ENCODE peak calls at places on chromosomes 5 and 9, in six cellular contexts. L is esophagus squamous epithelium, M is neural progenitor cell, A is mucosa of descending colon, S is Caco-2, W is WERI-Rb-1. U is an unnamed sample. For H3K9me3, the result is how much of the 10 kb centered on the place peaks cover.

GRCh38 chr9:27379311-27380236 is 82.6 kb upstream of the EQTN start:
- DNase-seq in M (no peak), W (no peak), A (peak), S (peak), L (no peak), U (no peak)

GRCh38 chr9:118734696-118735095 is 634.5 kb downstream of the BRINP1 start:
- DNase-seq in L (no peak), W (no peak), A (no peak), S (no peak), M (no peak), U (no peak)

GRCh38 chr9:27499481-27499880 is 24.6 kb upstream of the IFNK start:
- DNase-seq in S (no peak), M (no peak), L (no peak), W (no peak), A (no peak), U (no peak)

GRCh38 chr9:133604214-133604613 is 5.0 kb downstream of the FAM163B start:
- DNase-seq in L (no peak), W (peak), M (no peak), A (no peak), S (no peak), U (peak)

GRCh38 chr5:56319281-56320242 is 86.4 kb upstream of the ANKRD55 start:
- DNase-seq in M (no peak), W (no peak), L (no peak), S (no peak), A (peak), U (peak)

GRCh38 chr9:137044502-137045177 is 1.3 kb downstream of the NPDC1 start:
- DNase-seq in L (no peak), A (peak), M (no peak), W (no peak), S (no peak), U (no peak)

GRCh38 chr9:37904647-37905505 is 949 bp upstream of the SLC25A51 start:
- DNase-seq in A (no peak), M (no peak), W (peak), S (no peak), L (no peak), U (no peak)

GRCh38 chr5:132807163-132807838 is 5.8 kb upstream of the SOWAHA start:
- DNase-seq in S (peak), M (peak), A (peak), L (no peak), W (peak), U (peak)

GRCh38 chr9:87569008-87569908 is 71.6 kb downstream of the DAPK1 start:
- DNase-seq in S (peak), L (no peak), W (peak), M (peak), A (no peak), U (peak)

GRCh38 chr9:123003467-123003866 is 30.0 kb upstream of the GPR21 start:
- DNase-seq in S (no peak), W (no peak), A (no peak), M (no peak), L (no peak), U (no peak)

GRCh38 chr5:149134778-149135169 is 6.5 kb upstream of the ABLIM3 start:
- DNase-seq in W (no peak), M (no peak), A (no peak), L (no peak), S (no peak), U (no peak)

GRCh38 chr5:137360607-137361006 is 138.5 kb downstream of the SPOCK1 start:
- DNase-seq in L (no peak), S (no peak), A (no peak), M (no peak), W (no peak), U (no peak)

GRCh38 chr5:2044041-2044440 is 161.3 kb upstream of the IRX4 start:
- DNase-seq in M (no peak), A (no peak), W (no peak), S (no peak), L (no peak), U (no peak)

GRCh38 chr9:134367796-134368490 is 41.7 kb downstream of the RXRA start:
- DNase-seq in M (peak), A (no peak), W (peak), S (peak), L (no peak), U (peak)

GRCh38 chr5:27818888-27819287 is 780.5 kb upstream of the CDH9 start:
- DNase-seq in W (no peak), A (no peak), L (no peak), M (no peak), S (no peak), U (no peak)

GRCh38 chr5:168477060-168477459 is 9.2 kb upstream of the RARS1 start:
- DNase-seq in M (no peak), W (no peak), A (no peak), L (no peak), S (peak), U (no peak)

GRCh38 chr9:114988962-114989599 is 58.7 kb upstream of the TNFSF8 start:
- DNase-seq in S (no peak), L (no peak), A (no peak), M (no peak), W (no peak), U (no peak)

GRCh38 chr9:74218374-74219063 is 278.6 kb upstream of the RORB start:
- DNase-seq in A (no peak), W (no peak), S (no peak), M (no peak), L (no peak), U (no peak)

GRCh38 chr9:95045751-95046150 is 271.8 kb downstream of the FANCC start:
- DNase-seq in M (peak), W (no peak), S (no peak), L (no peak), A (no peak), U (no peak)

GRCh38 chr9:131366745-131367401 is 27.0 kb upstream of the PRRC2B start:
- DNase-seq in A (no peak), S (peak), W (peak), M (peak), L (no peak), U (peak)

GRCh38 chr9:77756449-77756848 is 108.3 kb upstream of the GNA14 start:
- DNase-seq in S (no peak), M (no peak), A (no peak), L (no peak), W (no peak), U (no peak)

GRCh38 chr5:74314906-74315305 is 325.6 kb downstream of the ENC1 start:
- DNase-seq in A (no peak), S (peak), M (no peak), W (no peak), L (no peak), U (no peak)

GRCh38 chr5:144315994-144316634 is 145.4 kb downstream of the KCTD16 start:
- DNase-seq in L (no peak), W (no peak), A (peak), M (no peak), S (peak), U (no peak)

GRCh38 chr5:151082976-151083651 is 2.3 kb upstream of the TNIP1 start:
- DNase-seq in S (no peak), L (no peak), A (peak), M (no peak), W (no peak), U (no peak)

GRCh38 chr5:68187268-68188055 is 28.1 kb upstream of the PIK3R1 start:
- DNase-seq in W (no peak), L (no peak), S (no peak), A (no peak), M (peak), U (no peak)

GRCh38 chr5:52989025-52989780 is at the start of gene ITGA2:
- DNase-seq in S (peak), W (peak), M (peak), A (peak), L (no peak), U (peak)

GRCh38 chr5:151382576-151382975 is 35.2 kb upstream of the SLC36A2 start:
- DNase-seq in L (no peak), A (no peak), M (no peak), S (no peak), W (no peak), U (no peak)

GRCh38 chr5:128427901-128428300 is 110.1 kb downstream of the FBN2 start:
- DNase-seq in A (no peak), M (no peak), S (no peak), W (no peak), L (no peak), U (no peak)

GRCh38 chr9:113456235-113456634 is 7.3 kb upstream of the RGS3 start:
- DNase-seq in L (no peak), A (no peak), M (no peak), S (no peak), W (no peak), U (no peak)

GRCh38 chr5:1783214-1783551 is 16.5 kb downstream of the MRPL36 start:
- DNase-seq in M (no peak), W (no peak), L (no peak), A (no peak), S (no peak), U (no peak)

GRCh38 chr9:107489144-107489673 is 360 bp downstream of the KLF4 start:
- DNase-seq in W (no peak), M (no peak), A (no peak), S (no peak), L (no peak), U (no peak)

GRCh38 chr5:145244788-145245187 is 590.4 kb downstream of the PRELID2 start:
- DNase-seq in A (no peak), M (no peak), W (no peak), S (no peak), L (no peak), U (no peak)

GRCh38 chr5:124867064-124867707 is 120.7 kb upstream of the ZNF608 start:
- DNase-seq in W (no peak), M (no peak), A (no peak), L (no peak), S (no peak), U (no peak)

GRCh38 chr5:89342106-89342876 is 459.3 kb upstream of the MEF2C start:
- DNase-seq in A (no peak), W (no peak), S (no peak), M (no peak), L (no peak), U (no peak)

GRCh38 chr5:80364892-80365291 is 43.0 kb upstream of the ZFYVE16 start:
- DNase-seq in W (no peak), M (no peak), A (no peak), S (no peak), L (no peak), U (no peak)

GRCh38 chr5:173671121-173671949 is 54.9 kb upstream of the BOD1 start:
- DNase-seq in M (no peak), A (no peak), W (no peak), L (no peak), S (no peak), U (peak)
- TF ChIP-seq CTCF in M (no peak), A (no peak), W (no peak), L (no peak), S (no peak), U (no peak)

GRCh38 chr5:38258037-38258318 is 381 bp upstream of the EGFLAM start:
- DNase-seq in S (no peak), W (no peak), M (no peak), A (no peak), L (no peak), U (no peak)
- H3K4me3 ChIP-seq in S (peak), W (peak), M (peak), A (no peak), L (peak), U (peak)

GRCh38 chr5:17839848-17840247 is 205.6 kb downstream of the TAF11L14 start:
- DNase-seq in A (no peak), M (no peak), S (no peak), L (no peak), W (no peak), U (no peak)

GRCh38 chr5:17838506-17838905 is 204.2 kb downstream of the TAF11L14 start:
- DNase-seq in M (no peak), W (peak), A (no peak), S (no peak), L (no peak), U (no peak)

GRCh38 chr5:17833336-17833735 is 199.1 kb downstream of the TAF11L14 start:
- DNase-seq in L (no peak), A (no peak), W (no peak), M (peak), S (no peak), U (no peak)

DNA sequence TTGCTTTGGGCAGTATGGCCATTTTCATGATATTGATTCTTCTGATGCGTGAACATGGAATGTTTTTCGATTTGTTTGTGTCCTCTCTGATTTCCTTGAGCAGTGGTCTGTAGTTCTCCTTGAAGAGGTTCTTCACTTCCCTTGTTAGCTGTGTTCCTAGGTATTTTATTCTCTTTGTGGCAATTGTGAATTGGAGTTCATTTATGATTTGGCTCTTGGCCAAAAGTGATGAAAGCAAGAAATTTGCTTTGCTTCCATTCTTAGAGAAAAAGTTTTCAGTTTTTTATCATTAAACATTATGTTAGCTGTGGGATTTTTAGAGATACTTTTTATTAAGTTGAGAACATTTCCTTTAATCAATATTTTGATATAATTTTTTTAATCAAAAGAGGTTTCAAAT is 203.5 kb downstream of the TAF11L14 start:
- DNase-seq in M (no peak), W (no peak), L (no peak), A (no peak), S (no peak), U (no peak)
- H3K9me3 ChIP-seq in M (under half), W (under half), L (under half), A (under half), S (under half), U (under half)

DNA sequence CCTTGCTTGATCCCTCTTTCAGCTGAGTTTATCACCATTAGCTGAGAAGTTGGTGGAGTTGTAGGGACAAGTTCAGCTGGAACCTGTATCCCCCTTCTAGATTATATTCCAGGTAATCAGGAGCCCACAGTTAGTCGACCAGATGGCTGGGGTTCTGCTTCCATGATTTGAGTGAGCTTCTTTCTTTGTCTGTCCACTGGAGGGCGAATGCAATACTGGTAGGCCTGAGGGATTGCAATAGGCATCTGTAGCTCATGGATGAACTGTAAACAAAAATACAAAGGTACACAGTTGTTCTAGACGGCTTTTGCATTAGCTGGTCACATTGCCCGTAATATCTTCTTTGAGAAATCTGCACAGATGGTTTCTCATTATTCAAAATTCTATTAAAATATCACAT is 88.9 kb downstream of the PCSK5 start:
- DNase-seq in L (no peak), W (peak), A (no peak), M (no peak), S (no peak), U (peak)
- TF ChIP-seq CTCF in L (peak), W (peak), A (no peak), M (peak), S (no peak), U (peak)

GRCh38 chr5:113989913-113990305 is 372.0 kb upstream of the KCNN2 start:
- DNase-seq in L (no peak), W (no peak), A (no peak), M (no peak), S (no peak), U (no peak)
- H3K4me3 ChIP-seq in L (no peak), W (no peak), A (no peak), M (no peak), S (no peak), U (no peak)

GRCh38 chr5:166722939-166723338 is 1568.5 kb upstream of the WWC1 start:
- DNase-seq in W (no peak), M (no peak), S (no peak), A (no peak), L (no peak), U (no peak)

GRCh38 chr5:166725585-166725984 is 1565.9 kb upstream of the WWC1 start:
- DNase-seq in M (no peak), W (no peak), A (no peak), L (no peak), S (no peak), U (no peak)

GRCh38 chr5:166724284-166724683 is 1567.2 kb upstream of the WWC1 start:
- DNase-seq in L (no peak), W (no peak), M (no peak), A (no peak), S (no peak), U (no peak)

DNA sequence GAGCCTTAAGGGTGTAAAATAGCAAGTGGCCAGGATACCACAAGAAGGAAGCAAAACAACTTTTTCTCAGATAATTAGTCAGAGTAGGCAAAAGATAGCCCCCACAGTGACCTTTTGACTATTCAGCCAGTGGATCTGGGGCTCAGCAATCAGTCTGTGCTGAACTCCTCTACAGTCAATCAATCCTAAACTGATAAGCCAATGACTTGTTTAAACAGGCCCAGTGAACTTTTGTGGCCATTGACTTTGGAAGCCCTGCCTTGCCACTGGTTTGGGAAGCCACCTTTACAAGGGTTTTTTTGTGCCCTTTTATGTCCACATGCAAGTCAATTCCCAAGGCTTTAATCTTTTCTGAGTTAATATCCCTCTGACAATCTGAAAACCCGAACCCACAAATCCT is 1565.0 kb upstream of the WWC1 start:
- DNase-seq in A (no peak), M (no peak), L (no peak), W (no peak), S (peak), U (no peak)
- H3K9me3 ChIP-seq in A (under half), M (under half), L (under half), W (under half), S (under half), U (under half)

U was measured in BE2C.